ENCODE peak calls at places on chromosomes 4 and X, in nine cellular contexts. H is activated CD4-positive, alpha-beta memory T cell treated with anti-CD3 and anti-CD28 coated beads, Interleukin-2, amount 10 ng/mL, durations not matched to agents 7 days and 5 days; J is AG10803; O is T-helper 2 cell treated with Interferon-gamma antibody and Interleukin-4, amounts not matched to agents 5 μg/mL and 100 μg/mL, for 36 hours; A is IMR-90; U is hepatocyte; V is GM12865; E is nephron progenitor cell; Z is fibroblast of mammary gland. S is an unnamed sample.
A peak's percentile ranks its signal among the peaks of the same experiment; 100 is the strongest.

GRCh38 chrX:9390693-9391368 is 74.0 kb upstream of the TBL1X start:
- DNase-seq in J (no peak), V (no peak), Z (no peak), A (no peak), E (no peak), O (no peak), H (no peak), U (no peak), S (no peak)

GRCh38 chr4:18859468-18859867 is 837.9 kb upstream of the LCORL start:
- DNase-seq in O (no peak), U (no peak), A (no peak), E (peak; percentile 13), V (no peak), J (no peak), H (no peak), Z (no peak), S (no peak)

GRCh38 chrX:56576721-56577120 is 13.3 kb downstream of the UBQLN2 start:
- DNase-seq in E (no peak), U (no peak), H (no peak), V (no peak), A (no peak), J (no peak), O (no peak), Z (no peak), S (no peak)

GRCh38 chr4:85166318-85166717 is 199.8 kb upstream of the WDFY3 start:
- DNase-seq in A (no peak), Z (no peak), U (peak; percentile 68), H (no peak), O (no peak), V (no peak), E (peak; percentile 53), J (no peak), S (no peak)

GRCh38 chr4:141124224-141124623 is 9.0 kb downstream of the RNF150 start:
- DNase-seq in Z (no peak), A (no peak), U (no peak), O (no peak), H (no peak), J (peak; percentile 14), V (no peak), E (no peak), S (no peak)

GRCh38 chr4:103008875-103009729 is 10.4 kb downstream of the SLC9B1 start:
- DNase-seq in A (peak; percentile 80), V (peak; percentile 79), O (no peak), U (peak; percentile 73), H (no peak), J (peak; percentile 65), E (no peak), Z (peak; percentile 83), S (peak; percentile 47)

GRCh38 chr4:53010320-53010719 is 148.2 kb downstream of the RASL11B start:
- DNase-seq in Z (peak; percentile 75), O (no peak), E (no peak), J (peak; percentile 83), U (peak; percentile 32), V (no peak), A (peak; percentile 53), H (no peak), S (no peak)

GRCh38 chr4:128130621-128131020 is 69.5 kb downstream of the LARP1B start:
- DNase-seq in A (no peak), O (no peak), U (no peak), Z (no peak), E (no peak), V (no peak), H (no peak), J (no peak), S (no peak)